ENCODE peak calls at places on chromosomes 2 and 18, in six cellular contexts. R, K, G, T, F and E are unnamed samples.

GRCh38 chr2:240401308-240401707 is 34.2 kb upstream of the GPC1 start:
- DNase-seq in K (no peak), T (no peak), G (no peak), F (no peak), R (no peak), E (no peak)

GRCh38 chr18:11726556-11726955 is 37.5 kb downstream of the GNAL start:
- DNase-seq in G (peak), R (no peak), T (no peak), F (no peak), K (no peak), E (no peak)

GRCh38 chr2:176098366-176099158 is 1.0 kb upstream of the HOXD12 start:
- DNase-seq in K (peak), F (no peak), G (no peak), T (peak), R (no peak), E (no peak)

GRCh38 chr2:10614940-10615339 is 74.8 kb downstream of the NOL10 start:
- DNase-seq in T (peak), F (no peak), R (no peak), K (no peak), G (no peak), E (no peak)

GRCh38 chr2:110853516-110853915 is 121.1 kb downstream of the ACOXL start:
- DNase-seq in K (peak), T (peak), G (peak), R (peak), F (peak), E (peak)

GRCh38 chr18:27045342-27045741 is 139.8 kb downstream of the CHST9 start:
- DNase-seq in G (no peak), R (no peak), F (no peak), T (no peak), K (no peak), E (no peak)

GRCh38 chr2:207546822-207547221 is 17.1 kb downstream of the CREB1 start:
- DNase-seq in G (no peak), T (peak), R (no peak), F (no peak), K (no peak), E (no peak)

GRCh38 chr2:20620271-20620681 is 30.6 kb downstream of the HS1BP3 start:
- DNase-seq in R (no peak), T (no peak), F (no peak), G (no peak), K (no peak), E (no peak)

GRCh38 chr2:190637331-190637734 is 11.6 kb upstream of the NAB1 start:
- DNase-seq in F (no peak), R (no peak), G (no peak), K (no peak), T (peak), E (no peak)

GRCh38 chr2:203453858-203454451 is 81.1 kb downstream of the RAPH1 start:
- DNase-seq in T (peak), G (peak), F (peak), K (peak), R (peak), E (peak)

GRCh38 chr18:35526476-35527120 is 28.8 kb upstream of the INO80C start:
- DNase-seq in K (peak), F (no peak), G (no peak), T (peak), R (no peak), E (no peak)

GRCh38 chr2:189982777-189983394 is 79.6 kb downstream of the MSTN start:
- DNase-seq in K (peak), F (peak), T (peak), G (peak), R (no peak), E (peak)

GRCh38 chr18:9048808-9049494 is 53.5 kb upstream of the NDUFV2 start:
- DNase-seq in T (peak), R (no peak), F (no peak), K (no peak), G (peak), E (no peak)

GRCh38 chr18:14928396-14928795 is 180.4 kb downstream of the ANKRD30B start:
- DNase-seq in K (no peak), G (peak), T (no peak), R (no peak), F (no peak), E (no peak)

GRCh38 chr18:31371970-31372369 is 4.6 kb upstream of the DSG4 start:
- DNase-seq in F (no peak), R (no peak), K (no peak), T (no peak), G (no peak), E (no peak)

GRCh38 chr2:145753209-145753608 is 1233.3 kb upstream of the ZEB2 start:
- DNase-seq in K (no peak), G (no peak), T (no peak), R (no peak), F (peak), E (no peak)

GRCh38 chr2:111200333-111200879 is 79.7 kb downstream of the BCL2L11 start:
- DNase-seq in G (no peak), R (no peak), T (no peak), K (peak), F (peak), E (no peak)

GRCh38 chr18:10559566-10560456 is 34.0 kb downstream of the NAPG start:
- DNase-seq in G (no peak), T (peak), K (no peak), R (no peak), F (no peak), E (no peak)

GRCh38 chr2:96949153-96949520 is 37.2 kb downstream of the FAM178B start:
- DNase-seq in R (no peak), K (no peak), T (no peak), F (no peak), G (no peak), E (no peak)

GRCh38 chr2:85753525-85754312 is at the start of gene ATOH8:
- DNase-seq in K (peak), R (no peak), G (peak), T (peak), F (peak), E (peak)

GRCh38 chr2:119196301-119197124 is 27.1 kb upstream of the STEAP3 start:
- DNase-seq in G (peak), F (peak), T (peak), R (no peak), K (peak), E (no peak)

GRCh38 chr2:133315280-133315679 is 253.0 kb downstream of the NCKAP5 start:
- DNase-seq in R (no peak), T (no peak), F (no peak), G (no peak), K (no peak), E (no peak)

GRCh38 chr18:51211552-51211951 is 14.1 kb upstream of the MEX3C start:
- DNase-seq in F (no peak), K (no peak), T (peak), R (no peak), G (peak), E (no peak)

GRCh38 chr2:39469807-39470206 is 32.7 kb upstream of the MAP4K3 start:
- DNase-seq in F (peak), K (peak), T (peak), G (peak), R (no peak), E (peak)

GRCh38 chr2:240561325-240561971 is 1.3 kb downstream of the DUSP28 start:
- DNase-seq in T (peak), K (no peak), R (no peak), F (no peak), G (peak), E (peak)

GRCh38 chr2:206422493-206422892 is 20.8 kb upstream of the ADAM23 start:
- DNase-seq in K (no peak), F (no peak), T (no peak), R (no peak), G (no peak), E (no peak)

GRCh38 chr2:30957591-30957990 is 150.3 kb upstream of the CAPN13 start:
- DNase-seq in K (no peak), G (no peak), R (no peak), F (no peak), T (no peak), E (no peak)

GRCh38 chr2:228768818-228769217 is 502.3 kb downstream of the PID1 start:
- DNase-seq in R (no peak), T (peak), G (peak), K (no peak), F (no peak), E (no peak)

GRCh38 chr18:36492604-36493329 is 195.3 kb downstream of the FHOD3 start:
- DNase-seq in R (no peak), K (no peak), F (no peak), G (peak), T (peak), E (no peak)

GRCh38 chr2:33777791-33778190 is 178.7 kb upstream of the FAM98A start:
- DNase-seq in G (no peak), K (no peak), T (peak), F (no peak), R (no peak), E (no peak)

DNA sequence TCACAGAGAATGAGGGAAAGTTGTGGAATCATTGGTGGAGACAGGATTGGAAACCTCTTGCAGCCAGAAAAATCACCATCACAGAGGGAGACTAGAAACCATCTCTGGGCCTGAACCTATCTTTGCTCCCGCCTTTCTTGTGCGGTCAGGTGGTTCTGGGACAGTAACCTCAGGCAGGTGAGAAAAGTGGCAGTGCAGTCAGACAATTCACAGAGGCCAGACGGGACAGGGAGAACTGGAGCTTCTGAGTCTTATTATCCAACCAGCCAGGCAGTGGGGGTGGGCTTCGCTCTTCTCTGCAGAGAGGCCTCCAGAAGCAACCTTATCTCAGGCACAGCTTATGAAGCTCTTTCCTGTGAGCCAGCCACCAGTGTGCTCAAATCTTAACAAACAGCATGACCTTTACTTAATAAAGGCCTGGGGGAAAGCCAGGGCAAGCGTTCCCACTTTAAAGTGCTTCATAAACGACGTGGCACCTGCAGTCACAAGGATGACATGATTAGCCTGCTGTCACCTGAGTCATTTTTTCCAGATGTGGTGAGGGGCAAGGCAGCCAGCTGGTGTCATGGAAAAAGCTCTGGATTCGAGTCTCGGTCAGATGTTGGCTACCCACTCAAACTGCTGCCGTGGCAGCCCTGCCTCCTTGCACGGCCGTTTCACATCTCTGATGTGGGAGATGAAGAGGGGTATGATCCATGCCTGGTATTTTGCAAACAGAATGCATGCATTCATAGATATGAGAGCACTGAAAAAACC is 109.7 kb downstream of the B3GNT2 start:
- DNase-seq in F (no peak), T (peak), G (no peak), R (no peak), K (no peak), E (no peak)
- TF ChIP-seq EZH2phosphoT487 in F (no peak), T (no peak), G (no peak), R (no peak), K (no peak), E (no peak)

GRCh38 chr2:15149063-15149462 is 412.1 kb downstream of the NBAS start:
- DNase-seq in R (no peak), T (no peak), G (no peak), F (no peak), K (no peak), E (no peak)

GRCh38 chr2:15142069-15142689 is 419.0 kb downstream of the NBAS start:
- DNase-seq in K (no peak), F (no peak), R (no peak), T (no peak), G (peak), E (peak)

GRCh38 chr2:15146960-15147359 is 414.2 kb downstream of the NBAS start:
- DNase-seq in G (peak), R (no peak), T (no peak), K (no peak), F (no peak), E (no peak)

GRCh38 chr2:15145919-15146318 is 415.2 kb downstream of the NBAS start:
- DNase-seq in G (no peak), R (no peak), F (no peak), T (no peak), K (no peak), E (no peak)

DNA sequence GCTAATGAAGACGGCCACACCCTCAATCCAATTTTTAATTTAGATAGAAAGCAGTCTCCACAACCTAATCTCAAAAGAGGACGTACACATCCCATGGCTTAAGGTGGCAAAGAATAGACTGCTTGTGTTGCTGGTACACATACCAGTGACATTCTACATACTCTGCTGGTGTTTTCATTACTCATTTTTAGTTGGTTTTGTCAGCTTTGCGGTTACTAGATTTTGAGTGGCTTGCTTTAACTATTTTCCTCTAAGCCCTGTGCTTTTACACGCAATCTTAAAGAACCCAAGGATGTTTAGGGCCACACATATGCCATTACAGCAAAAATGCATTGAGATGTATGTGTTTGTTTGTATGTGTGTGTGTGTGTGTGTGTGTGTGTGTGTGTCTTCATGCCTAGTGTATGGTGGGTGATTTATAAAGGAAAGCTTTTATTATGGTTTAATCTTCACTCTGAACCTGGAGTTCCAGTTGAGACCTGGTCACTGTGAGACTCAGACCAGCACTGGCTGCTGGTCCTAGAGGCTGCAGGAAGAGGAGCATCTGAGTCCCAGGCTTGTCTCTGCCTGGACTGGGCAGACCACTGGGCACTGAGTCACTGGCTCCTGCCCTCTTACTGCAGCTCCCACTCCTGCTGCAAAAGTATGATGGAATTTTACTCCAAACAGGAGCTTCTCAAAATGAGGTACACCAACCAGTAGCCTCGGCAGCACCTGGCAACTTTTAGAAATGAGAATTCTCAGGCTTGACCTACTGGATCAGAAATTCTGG is 415.9 kb downstream of the NBAS start:
- DNase-seq in K (no peak), G (peak), T (peak), R (no peak), F (no peak), E (no peak)
- TF ChIP-seq EZH2 in K (no peak), G (no peak), T (no peak), R (no peak), F (no peak), E (no peak)

GRCh38 chr2:68827681-68828080 is 43.5 kb downstream of the BMP10 start:
- DNase-seq in R (no peak), K (no peak), T (no peak), G (no peak), F (no peak), E (no peak)
- TF ChIP-seq EZH2phosphoT487 in R (no peak), K (no peak), T (no peak), G (no peak), F (no peak), E (no peak)

GRCh38 chr2:172092716-172093415 is 7.6 kb downstream of the DLX1 start:
- DNase-seq in K (peak), G (no peak), F (peak), R (no peak), T (no peak), E (no peak)

GRCh38 chr2:172089633-172090032 is 4.3 kb downstream of the DLX1 start:
- DNase-seq in G (no peak), R (no peak), F (peak), K (no peak), T (no peak), E (no peak)

GRCh38 chr2:172091626-172092566 is 6.6 kb downstream of the DLX1 start:
- DNase-seq in T (no peak), K (peak), G (no peak), R (no peak), F (peak), E (no peak)

GRCh38 chr2:172090044-172090946 is 5.0 kb downstream of the DLX1 start:
- DNase-seq in T (no peak), F (peak), K (peak), R (no peak), G (no peak), E (no peak)

GRCh38 chr2:172090947-172091625 is 5.8 kb downstream of the DLX1 start:
- DNase-seq in F (peak), R (no peak), G (no peak), T (no peak), K (peak), E (no peak)
- TF ChIP-seq EZH2 in F (peak), R (no peak), G (no peak), T (no peak), K (peak), E (no peak)

DNA sequence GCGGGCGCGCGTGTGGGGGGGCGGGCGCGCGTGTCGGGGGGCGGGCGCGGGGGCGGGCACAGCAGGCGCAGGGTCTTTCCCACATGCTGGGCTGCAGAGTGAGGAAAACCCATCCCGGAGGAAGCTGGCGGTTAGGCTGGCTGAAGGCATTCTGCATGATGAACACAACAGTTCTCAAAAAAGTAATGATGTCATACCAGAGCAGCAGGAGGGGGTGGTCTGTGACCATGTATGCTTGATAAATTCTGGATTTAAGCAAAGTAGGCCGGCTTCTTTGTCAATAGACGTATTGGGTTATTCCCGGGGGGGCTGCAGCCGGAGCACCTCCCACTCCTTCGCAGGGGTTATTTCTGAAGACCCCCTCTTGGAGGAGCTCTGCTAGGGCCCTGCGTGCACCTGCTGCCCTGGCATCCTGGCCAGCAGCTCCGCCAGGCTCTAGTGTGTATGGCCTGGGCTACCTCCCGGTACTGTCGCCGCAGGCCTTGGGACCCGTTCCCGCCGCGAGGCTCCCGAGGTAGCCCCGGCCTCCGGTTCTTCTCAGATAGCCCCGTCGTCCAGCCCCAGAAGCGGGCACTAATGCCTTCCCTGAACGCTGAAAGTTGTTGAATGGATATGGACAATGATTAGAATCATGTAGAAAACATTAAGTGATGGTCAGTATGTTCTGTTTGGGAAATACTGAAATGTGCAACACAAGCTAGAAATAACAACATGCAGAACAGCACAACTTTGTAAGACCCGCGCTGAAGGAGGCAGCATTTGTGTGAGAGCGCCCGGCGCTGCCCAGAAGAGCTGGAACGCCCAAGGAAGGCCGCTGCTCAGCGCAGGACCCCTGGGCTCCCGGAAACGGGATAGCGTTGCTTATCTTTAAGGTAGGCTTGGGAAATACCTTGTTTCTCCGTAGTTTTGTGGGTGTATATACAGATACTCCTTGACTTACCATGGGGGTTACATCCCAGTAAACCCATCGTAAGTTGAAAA is 101.4 kb upstream of the RAB6C start:
- DNase-seq in R (no peak), K (peak), T (peak), G (no peak), F (no peak), E (peak)
- TF ChIP-seq EZH2phosphoT487 in R (no peak), K (no peak), T (no peak), G (no peak), F (no peak), E (no peak)